ENCODE peak calls at places on chromosomes 4 and X, in seven cellular contexts. B, H, K, W, M, P and X are unnamed samples. For H3K4me1, the result is how much of the 10 kb centered on the place peaks cover.

GRCh38 chr4:6658635-6659075 is 18.2 kb downstream of the MRFAP1 start:
- DNase-seq in W (no peak), H (peak), K (no peak), M (peak), P (no peak), B (peak), X (no peak)

GRCh38 chr4:78951862-78952472 is 12.7 kb upstream of the PAQR3 start:
- DNase-seq in H (no peak), B (peak), M (peak), W (no peak), K (peak), P (peak), X (peak)

GRCh38 chr4:56129431-56129861 is 180.7 kb downstream of the CEP135 start:
- DNase-seq in P (peak), W (no peak), H (peak), K (peak), B (no peak), M (no peak), X (no peak)

GRCh38 chr4:165651901-165652300 is 221.1 kb upstream of the TLL1 start:
- DNase-seq in K (no peak), W (no peak), H (no peak), P (no peak), B (no peak), M (no peak), X (no peak)

GRCh38 chrX:124023838-124024238 is 62.3 kb downstream of the STAG2 start:
- DNase-seq in H (no peak), M (peak), W (no peak), B (peak), P (peak), K (no peak), X (no peak)

GRCh38 chrX:31333181-31333831 is 261.5 kb upstream of the FTHL17 start:
- DNase-seq in H (no peak), B (peak), K (peak), P (peak), W (no peak), M (peak), X (no peak)

GRCh38 chr4:40254961-40255721 is 58.3 kb downstream of the RHOH start:
- DNase-seq in M (peak), K (no peak), B (peak), H (no peak), P (peak), W (no peak), X (no peak)

GRCh38 chrX:68807818-68808217 is 21.0 kb upstream of the EFNB1 start:
- DNase-seq in W (no peak), P (peak), H (no peak), K (peak), B (no peak), M (peak), X (no peak)

GRCh38 chr4:94641702-94642560 is 115.8 kb upstream of the BMPR1B start:
- DNase-seq in W (no peak), K (no peak), P (peak), B (peak), H (no peak), M (peak), X (no peak)

DNA sequence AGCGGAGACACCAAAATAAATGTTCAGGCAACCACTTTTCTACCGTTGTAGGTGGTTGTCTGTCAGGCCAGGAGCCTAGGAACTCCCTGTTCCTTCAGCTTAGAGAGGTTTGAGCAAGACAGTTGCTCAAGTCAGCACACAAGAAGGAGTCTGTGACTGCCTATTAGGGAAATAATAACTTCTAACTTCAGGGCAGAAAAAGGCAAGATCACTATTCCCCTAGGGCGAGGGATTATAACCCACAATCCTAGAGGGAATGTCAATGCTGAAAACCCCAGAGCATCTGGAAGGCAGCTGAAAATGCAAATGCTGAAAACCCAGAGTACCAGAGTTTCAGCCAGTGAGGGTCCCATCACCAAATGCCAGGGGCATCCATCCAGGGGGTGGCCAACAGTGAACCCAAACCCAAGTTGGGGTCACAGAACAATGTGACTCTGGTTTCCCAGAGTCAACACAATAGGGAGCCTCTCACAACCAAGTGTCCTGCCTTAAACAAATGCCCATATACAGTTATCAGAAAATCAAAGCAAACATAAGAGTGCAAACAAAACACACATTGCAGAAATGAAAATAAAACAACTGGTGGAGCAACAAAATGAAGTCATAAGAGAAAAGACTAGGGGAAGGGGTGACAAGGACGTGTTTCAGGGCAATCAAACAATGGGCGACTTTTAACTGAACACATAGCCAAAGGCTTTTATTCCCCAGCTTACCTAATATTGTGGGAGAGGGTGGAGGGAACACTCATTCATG is 27.6 kb downstream of the MORF4L2 start:
- DNase-seq in H (no peak), K (no peak), P (no peak), M (no peak), B (no peak), W (no peak), X (no peak)
- H3K4me1 ChIP-seq in H (under half), K (under half), P (under half), M (under half), B (under half), W (under half), X (under half)

DNA sequence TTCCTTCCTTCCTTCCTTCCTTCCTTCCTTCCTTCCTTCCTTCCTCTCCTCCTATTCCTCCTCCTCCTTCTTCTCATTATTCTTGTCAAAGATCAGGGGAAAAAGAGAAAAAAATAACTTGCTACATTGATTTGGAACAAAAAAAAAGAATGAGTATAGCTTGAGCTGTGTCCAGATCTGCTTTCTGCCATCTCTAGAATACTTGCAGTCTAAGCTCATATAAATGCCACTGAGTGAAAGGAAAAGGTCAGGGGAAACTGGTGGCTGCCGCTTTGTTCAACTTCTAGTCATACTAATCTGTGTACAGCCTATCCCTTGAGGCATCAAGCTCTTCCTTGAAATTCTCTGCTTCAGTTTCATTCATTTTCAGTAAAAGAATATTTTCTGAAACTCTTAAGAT is 28.3 kb upstream of the EPHA5 start:
- DNase-seq in W (no peak), K (no peak), P (no peak), B (no peak), H (no peak), M (no peak), X (no peak)
- H3K23ac ChIP-seq in W (no peak), K (no peak), P (no peak), B (no peak), H (no peak), M (no peak), X (no peak)

DNA sequence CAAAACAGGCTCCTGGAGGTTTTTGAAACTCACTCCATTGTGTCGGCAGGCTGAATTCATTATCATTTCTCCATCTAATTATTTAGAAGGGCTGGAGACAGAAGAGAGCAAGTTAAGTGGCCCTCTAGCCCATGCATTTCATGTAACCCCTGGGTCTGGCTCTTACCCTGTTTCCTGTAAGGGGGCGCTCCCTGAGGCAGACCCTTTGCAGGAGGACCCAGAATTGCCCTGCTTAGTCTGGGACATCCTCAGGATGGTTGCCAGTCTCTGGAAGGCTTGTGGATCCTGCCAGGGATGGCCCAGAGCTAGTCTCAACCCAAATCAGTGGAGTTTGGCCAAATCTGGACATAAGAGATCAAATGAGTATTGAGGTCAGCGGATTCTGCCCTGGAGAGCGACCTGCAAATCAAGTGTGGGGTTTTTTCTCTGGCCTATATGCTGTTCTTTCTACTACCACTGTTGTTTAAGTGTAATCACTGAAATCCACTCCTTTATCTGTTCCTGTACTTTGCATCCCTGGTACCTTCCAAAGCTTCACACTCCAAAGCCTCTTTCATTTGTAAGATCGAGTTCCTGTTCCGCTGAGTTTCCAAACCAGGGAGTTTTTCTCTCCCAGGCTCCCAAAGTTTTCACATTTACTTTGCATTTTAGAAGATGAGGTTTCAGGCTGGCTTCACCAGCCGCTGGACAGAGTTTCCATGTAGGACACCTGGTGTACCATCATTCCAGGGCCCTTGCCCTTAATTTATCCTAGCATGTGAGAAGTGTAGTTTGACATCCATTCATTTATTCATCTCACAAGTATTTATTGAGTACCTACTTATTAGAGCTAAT is 6.3 kb downstream of the KLF3 start:
- DNase-seq in P (no peak), B (no peak), W (no peak), M (no peak), K (no peak), H (peak), X (no peak)
- H3K4me1 ChIP-seq in P (under half), B (under half), W (under half), M (under half), K (under half), H (under half), X (under half)

GRCh38 chr4:1086011-1086410 is 27.4 kb downstream of the RNF212 start:
- DNase-seq in W (no peak), B (no peak), P (no peak), K (no peak), H (peak), M (no peak), X (no peak)

GRCh38 chr4:1090036-1090435 is 23.3 kb downstream of the RNF212 start:
- DNase-seq in K (no peak), P (no peak), W (no peak), B (no peak), H (no peak), M (no peak), X (no peak)

GRCh38 chr4:1085404-1085799 is 28.0 kb downstream of the RNF212 start:
- DNase-seq in P (no peak), W (no peak), H (no peak), K (no peak), B (no peak), M (no peak), X (no peak)

GRCh38 chr4:1084796-1085403 is 28.5 kb downstream of the RNF212 start:
- DNase-seq in H (peak), B (no peak), P (no peak), K (no peak), W (no peak), M (no peak), X (no peak)

DNA sequence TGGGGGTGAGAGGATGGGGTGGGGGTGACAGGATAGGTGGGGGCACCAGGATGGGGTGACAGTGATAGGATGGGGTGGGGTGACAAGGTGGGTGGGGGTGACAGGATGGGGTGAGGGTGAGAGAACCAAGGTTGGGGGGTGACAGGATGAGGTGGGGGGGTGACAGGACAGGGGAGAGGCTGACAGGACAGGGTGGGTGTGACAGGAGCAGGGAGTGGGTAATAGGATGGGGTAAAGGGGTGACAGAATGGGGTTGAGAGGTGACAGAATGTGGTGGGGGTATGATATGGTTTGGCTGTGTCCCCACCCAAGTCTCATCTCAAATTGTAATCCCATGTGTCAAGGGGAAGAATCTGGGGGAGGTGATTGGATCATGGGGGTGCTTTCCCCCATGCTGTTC is 26.0 kb downstream of the RNF212 start:
- DNase-seq in W (no peak), M (no peak), H (no peak), P (no peak), K (no peak), B (no peak), X (no peak)
- H3K23ac ChIP-seq in W (no peak), M (no peak), H (no peak), P (no peak), K (no peak), B (no peak), X (no peak)

GRCh38 chr4:10104211-10104990 is 12.2 kb downstream of the WDR1 start:
- DNase-seq in W (no peak), K (no peak), H (no peak), B (no peak), P (no peak), M (peak), X (no peak)
- H3K4me1 ChIP-seq in W (under half), K (under half), H (under half), B (half or more), P (under half), M (half or more), X (under half)

GRCh38 chrX:6311540-6311939 is 82.9 kb upstream of the NLGN4X start:
- DNase-seq in H (no peak), P (no peak), W (no peak), K (no peak), B (no peak), M (no peak), X (no peak)
- H3K23ac ChIP-seq in H (no peak), P (no peak), W (no peak), K (no peak), B (no peak), M (no peak), X (no peak)

GRCh38 chrX:66674506-66674905 is 35.6 kb upstream of the EDA2R start:
- DNase-seq in M (no peak), W (no peak), H (no peak), B (no peak), K (no peak), P (no peak), X (no peak)

GRCh38 chrX:66676413-66676812 is 37.5 kb upstream of the EDA2R start:
- DNase-seq in B (peak), M (no peak), K (no peak), H (no peak), P (no peak), W (no peak), X (no peak)

GRCh38 chrX:66676990-66677389 is 38.1 kb upstream of the EDA2R start:
- DNase-seq in B (peak), K (no peak), P (no peak), M (peak), H (no peak), W (no peak), X (no peak)

GRCh38 chrX:66675541-66675940 is 36.7 kb upstream of the EDA2R start:
- DNase-seq in M (no peak), P (no peak), K (no peak), W (no peak), H (no peak), B (no peak), X (no peak)

GRCh38 chrX:66677430-66677829 is 38.6 kb upstream of the EDA2R start:
- DNase-seq in K (no peak), B (peak), P (no peak), M (peak), H (no peak), W (no peak), X (no peak)
- H3K4me1 ChIP-seq in K (under half), B (under half), P (under half), M (under half), H (under half), W (under half), X (under half)

GRCh38 chr4:86934147-86934771 is 552 bp upstream of the AFF1 start:
- DNase-seq in K (peak), P (peak), W (no peak), B (no peak), H (no peak), M (no peak), X (no peak)
- H3K23ac ChIP-seq in K (no peak), P (no peak), W (no peak), B (peak), H (no peak), M (no peak), X (peak)

GRCh38 chr4:120858776-120859175 is 63.8 kb downstream of the PRDM5 start:
- DNase-seq in H (no peak), K (no peak), B (peak), M (peak), W (no peak), P (no peak), X (no peak)

GRCh38 chr4:120853101-120853940 is 69.2 kb downstream of the PRDM5 start:
- DNase-seq in P (no peak), K (no peak), H (no peak), B (peak), M (no peak), W (no peak), X (no peak)

GRCh38 chr4:120857312-120857711 is 65.2 kb downstream of the PRDM5 start:
- DNase-seq in W (no peak), H (no peak), P (no peak), K (no peak), B (peak), M (no peak), X (no peak)

GRCh38 chr4:120855307-120856001 is 67.1 kb downstream of the PRDM5 start:
- DNase-seq in B (no peak), K (no peak), H (no peak), P (no peak), M (no peak), W (no peak), X (no peak)

GRCh38 chr4:120856294-120856693 is 66.2 kb downstream of the PRDM5 start:
- DNase-seq in B (no peak), K (no peak), M (no peak), P (no peak), H (no peak), W (no peak), X (no peak)
- H3K4me1 ChIP-seq in B (under half), K (under half), M (under half), P (under half), H (under half), W (under half), X (under half)

DNA sequence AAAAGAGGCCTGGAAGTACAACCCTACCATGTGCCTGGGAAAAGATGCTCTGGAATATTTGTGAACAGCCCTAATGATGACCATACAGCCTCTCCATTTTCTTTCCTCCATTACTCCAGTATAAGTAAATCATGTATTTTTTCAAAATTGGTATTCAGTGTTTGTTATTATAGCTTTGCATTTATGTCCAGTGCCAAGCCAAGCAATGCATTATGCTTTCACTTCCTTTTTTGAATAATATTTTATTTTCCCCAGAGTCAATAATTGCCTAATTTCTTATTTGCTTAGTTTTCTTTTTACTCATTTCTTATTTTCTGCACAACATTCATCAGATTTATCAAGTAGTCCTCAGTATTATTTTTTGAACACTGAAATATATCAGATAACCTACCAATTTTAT is 49.3 kb upstream of the EOLA2 start:
- DNase-seq in M (no peak), W (no peak), P (no peak), B (no peak), H (no peak), K (no peak), X (no peak)
- H3K23ac ChIP-seq in M (no peak), W (no peak), P (no peak), B (no peak), H (no peak), K (no peak), X (no peak)